ENCODE peak calls at places on chromosomes 5 and 9, in five cellular contexts. One of them, this sample, is unnamed.

GRCh38 chr5:69231851-69232250 is 2.8 kb upstream of the CDK7 start:
- DNase-seq in Calu3: no peak
- DNase-seq in endothelial cell: no peak
- DNase-seq in fibroblast of lung: peak; percentile 86
- DNase-seq in natural killer cell: no peak
- DNase-seq in this sample: no peak

GRCh38 chr9:27125030-27125429 is 16.0 kb downstream of the TEK start:
- DNase-seq in endothelial cell: no peak
- DNase-seq in natural killer cell: no peak
- DNase-seq in fibroblast of lung: peak; percentile 99
- DNase-seq in Calu3: no peak
- DNase-seq in this sample: peak; percentile 56

GRCh38 chr5:372911-373709 is 51.6 kb downstream of the AHRR start:
- DNase-seq in Calu3: no peak
- DNase-seq in fibroblast of lung: peak; percentile 40
- DNase-seq in natural killer cell: no peak
- DNase-seq in endothelial cell: no peak
- DNase-seq in this sample: no peak

GRCh38 chr5:111948517-111948916 is 191.5 kb upstream of the NREP start:
- DNase-seq in Calu3: no peak
- DNase-seq in endothelial cell: no peak
- DNase-seq in fibroblast of lung: peak; percentile 99
- DNase-seq in natural killer cell: no peak
- DNase-seq in this sample: peak; percentile 86

GRCh38 chr5:176608937-176609723 is 826 bp downstream of the GPRIN1 start:
- DNase-seq in Calu3: no peak
- DNase-seq in endothelial cell: no peak
- DNase-seq in natural killer cell: no peak
- DNase-seq in fibroblast of lung: no peak
- DNase-seq in this sample: no peak

GRCh38 chr9:129079829-129080228 is 1.1 kb upstream of the DOLPP1 start:
- DNase-seq in fibroblast of lung: no peak
- DNase-seq in natural killer cell: no peak
- DNase-seq in endothelial cell: no peak
- DNase-seq in Calu3: no peak
- DNase-seq in this sample: no peak

GRCh38 chr9:108609227-108609894 is 246.4 kb downstream of the ACTL7B start:
- DNase-seq in Calu3: no peak
- DNase-seq in natural killer cell: no peak
- DNase-seq in endothelial cell: no peak
- DNase-seq in fibroblast of lung: peak; percentile 17
- DNase-seq in this sample: no peak

GRCh38 chr5:73902327-73903051 is 276.5 kb downstream of the ARHGEF28 start:
- DNase-seq in endothelial cell: peak; percentile 29
- DNase-seq in natural killer cell: no peak
- DNase-seq in fibroblast of lung: peak; percentile 59
- DNase-seq in Calu3: peak; percentile 19
- DNase-seq in this sample: peak; percentile 54

GRCh38 chr9:70614786-70615565 is 200.5 kb upstream of the KLF9 start:
- DNase-seq in fibroblast of lung: no peak
- DNase-seq in Calu3: no peak
- DNase-seq in natural killer cell: no peak
- DNase-seq in endothelial cell: no peak
- DNase-seq in this sample: no peak

GRCh38 chr5:149063017-149063687 is at the start of gene SH3TC2:
- DNase-seq in fibroblast of lung: peak; percentile 57
- DNase-seq in Calu3: peak; percentile 90
- DNase-seq in endothelial cell: peak; percentile 12
- DNase-seq in natural killer cell: no peak
- DNase-seq in this sample: no peak

GRCh38 chr5:1057841-1058548 is 49.4 kb downstream of the NKD2 start:
- DNase-seq in Calu3: no peak
- DNase-seq in fibroblast of lung: no peak
- DNase-seq in natural killer cell: peak; percentile 24
- DNase-seq in endothelial cell: no peak
- DNase-seq in this sample: no peak

GRCh38 chr5:135565256-135565655 is 13.5 kb downstream of the CXCL14 start:
- DNase-seq in Calu3: no peak
- DNase-seq in fibroblast of lung: no peak
- DNase-seq in natural killer cell: no peak
- DNase-seq in endothelial cell: no peak
- DNase-seq in this sample: peak; percentile 12

GRCh38 chr9:128102196-128102595 is 25.3 kb downstream of the PTGES2 start:
- DNase-seq in endothelial cell: no peak
- DNase-seq in natural killer cell: no peak
- DNase-seq in Calu3: no peak
- DNase-seq in fibroblast of lung: no peak
- DNase-seq in this sample: no peak

GRCh38 chr5:116881921-116882531 is 307.4 kb upstream of the SEMA6A start:
- DNase-seq in Calu3: no peak
- DNase-seq in fibroblast of lung: no peak
- DNase-seq in endothelial cell: no peak
- DNase-seq in natural killer cell: no peak
- DNase-seq in this sample: no peak

GRCh38 chr9:35907732-35908483 is 1.4 kb upstream of the SPAAR start:
- DNase-seq in endothelial cell: peak; percentile 77
- DNase-seq in Calu3: peak; percentile 52
- DNase-seq in natural killer cell: no peak
- DNase-seq in fibroblast of lung: peak; percentile 94
- DNase-seq in this sample: peak; percentile 58

GRCh38 chr9:98482248-98482647 is 226.5 kb downstream of the GABBR2 start:
- DNase-seq in Calu3: no peak
- DNase-seq in fibroblast of lung: peak; percentile 68
- DNase-seq in endothelial cell: no peak
- DNase-seq in natural killer cell: no peak
- DNase-seq in this sample: no peak

GRCh38 chr5:74294231-74294705 is 346.3 kb downstream of the ENC1 start:
- DNase-seq in endothelial cell: no peak
- DNase-seq in fibroblast of lung: peak; percentile 65
- DNase-seq in Calu3: no peak
- DNase-seq in natural killer cell: no peak
- DNase-seq in this sample: no peak

GRCh38 chr5:132205385-132206125 is 22.1 kb downstream of the P4HA2 start:
- DNase-seq in fibroblast of lung: peak; percentile 26
- DNase-seq in endothelial cell: no peak
- DNase-seq in natural killer cell: no peak
- DNase-seq in Calu3: no peak
- DNase-seq in this sample: no peak

GRCh38 chr9:119963798-119964372 is 594.6 kb upstream of the BRINP1 start:
- DNase-seq in endothelial cell: peak; percentile 40
- DNase-seq in Calu3: peak; percentile 45
- DNase-seq in natural killer cell: no peak
- DNase-seq in fibroblast of lung: peak; percentile 98
- DNase-seq in this sample: peak; percentile 91

GRCh38 chr9:7777776-7778175 is 21.8 kb downstream of the DMAC1 start:
- DNase-seq in fibroblast of lung: no peak
- DNase-seq in Calu3: no peak
- DNase-seq in endothelial cell: no peak
- DNase-seq in natural killer cell: no peak
- DNase-seq in this sample: no peak

GRCh38 chr9:27291292-27291691 is 5.7 kb downstream of the EQTN start:
- DNase-seq in natural killer cell: no peak
- DNase-seq in fibroblast of lung: no peak
- DNase-seq in Calu3: no peak
- DNase-seq in endothelial cell: no peak
- DNase-seq in this sample: no peak

GRCh38 chr5:139651863-139652787 is 4.0 kb downstream of the CXXC5 start:
- DNase-seq in natural killer cell: peak; percentile 84
- DNase-seq in fibroblast of lung: peak; percentile 94
- DNase-seq in Calu3: peak; percentile 94
- DNase-seq in endothelial cell: peak; percentile 42
- DNase-seq in this sample: no peak

GRCh38 chr5:172748341-172748843 is 22.6 kb downstream of the DUSP1 start:
- DNase-seq in Calu3: no peak
- DNase-seq in fibroblast of lung: peak; percentile 76
- DNase-seq in natural killer cell: no peak
- DNase-seq in endothelial cell: peak; percentile 47
- DNase-seq in this sample: no peak

GRCh38 chr5:74581988-74582365 is 58.6 kb downstream of the ENC1 start:
- DNase-seq in endothelial cell: no peak
- DNase-seq in fibroblast of lung: peak; percentile 49
- DNase-seq in natural killer cell: no peak
- DNase-seq in Calu3: peak; percentile 52
- DNase-seq in this sample: no peak

DNA sequence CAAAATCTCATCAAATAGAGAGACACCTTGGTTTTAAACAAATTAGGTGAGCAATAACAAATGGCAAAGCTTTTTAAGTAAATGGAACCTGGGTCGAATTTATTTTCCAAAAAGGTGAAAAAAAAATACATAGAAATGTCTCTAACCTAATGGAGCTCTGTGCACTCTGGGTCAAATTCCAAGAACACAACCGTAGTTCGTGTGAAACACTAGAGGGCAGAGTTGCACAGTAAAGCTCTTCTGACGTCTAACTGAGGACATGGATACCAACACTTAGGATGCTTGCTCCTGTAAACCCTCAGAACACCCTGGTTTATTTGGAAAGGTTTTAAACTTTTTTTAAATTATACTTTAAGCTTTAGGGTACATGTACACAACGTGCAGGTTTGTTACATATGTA is 18.9 kb downstream of the MARCHF11 start:
- DNase-seq in endothelial cell: peak; percentile 43
- DNase-seq in Calu3: peak; percentile 20
- DNase-seq in natural killer cell: no peak
- DNase-seq in fibroblast of lung: peak; percentile 52
- DNase-seq in this sample: peak; percentile 22
- TF ChIP-seq CTCF in endothelial cell: peak; percentile 63
- TF ChIP-seq CTCF in Calu3: peak; percentile 42
- TF ChIP-seq CTCF in natural killer cell: no peak
- TF ChIP-seq CTCF in fibroblast of lung: peak; percentile 65
- TF ChIP-seq CTCF in this sample: peak; percentile 74

DNA sequence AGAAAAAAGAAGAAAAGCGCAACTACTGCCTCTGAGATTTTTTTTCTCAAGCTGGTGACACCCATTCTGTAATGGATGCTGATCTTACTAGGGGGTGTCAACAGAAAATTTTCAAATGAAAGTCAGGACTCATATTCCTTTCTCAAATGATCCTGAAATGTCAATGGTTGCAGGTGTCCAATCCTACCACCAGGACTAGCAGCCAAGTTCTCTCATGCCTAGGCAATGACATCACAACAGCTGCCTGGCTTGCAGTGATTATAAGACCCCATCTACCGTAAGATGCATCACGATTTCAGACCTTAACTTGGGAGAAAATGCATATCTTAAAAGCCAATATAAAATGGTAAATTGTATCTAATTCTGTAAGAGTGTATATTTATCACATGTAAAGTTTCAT is 104.6 kb downstream of the DENND1A start:
- DNase-seq in fibroblast of lung: peak; percentile 81
- DNase-seq in endothelial cell: no peak
- DNase-seq in Calu3: no peak
- DNase-seq in natural killer cell: no peak
- DNase-seq in this sample: no peak
- TF ChIP-seq CTCF in fibroblast of lung: no peak
- TF ChIP-seq CTCF in endothelial cell: peak; percentile 39
- TF ChIP-seq CTCF in Calu3: no peak
- TF ChIP-seq CTCF in natural killer cell: no peak
- TF ChIP-seq CTCF in this sample: no peak

GRCh38 chr5:14417792-14418765 is 163.5 kb upstream of the OTULINL start:
- DNase-seq in Calu3: no peak
- DNase-seq in fibroblast of lung: peak; percentile 62
- DNase-seq in natural killer cell: no peak
- DNase-seq in endothelial cell: no peak
- DNase-seq in this sample: no peak
- TF ChIP-seq CTCF in Calu3: no peak
- TF ChIP-seq CTCF in fibroblast of lung: no peak
- TF ChIP-seq CTCF in natural killer cell: no peak
- TF ChIP-seq CTCF in endothelial cell: no peak
- TF ChIP-seq CTCF in this sample: no peak

GRCh38 chr9:20462410-20462809 is 159.9 kb downstream of the MLLT3 start:
- DNase-seq in fibroblast of lung: no peak
- DNase-seq in Calu3: no peak
- DNase-seq in natural killer cell: no peak
- DNase-seq in endothelial cell: no peak
- DNase-seq in this sample: no peak
- TF ChIP-seq CTCF in fibroblast of lung: no peak
- TF ChIP-seq CTCF in Calu3: no peak
- TF ChIP-seq CTCF in natural killer cell: no peak
- TF ChIP-seq CTCF in endothelial cell: no peak
- TF ChIP-seq CTCF in this sample: no peak

DNA sequence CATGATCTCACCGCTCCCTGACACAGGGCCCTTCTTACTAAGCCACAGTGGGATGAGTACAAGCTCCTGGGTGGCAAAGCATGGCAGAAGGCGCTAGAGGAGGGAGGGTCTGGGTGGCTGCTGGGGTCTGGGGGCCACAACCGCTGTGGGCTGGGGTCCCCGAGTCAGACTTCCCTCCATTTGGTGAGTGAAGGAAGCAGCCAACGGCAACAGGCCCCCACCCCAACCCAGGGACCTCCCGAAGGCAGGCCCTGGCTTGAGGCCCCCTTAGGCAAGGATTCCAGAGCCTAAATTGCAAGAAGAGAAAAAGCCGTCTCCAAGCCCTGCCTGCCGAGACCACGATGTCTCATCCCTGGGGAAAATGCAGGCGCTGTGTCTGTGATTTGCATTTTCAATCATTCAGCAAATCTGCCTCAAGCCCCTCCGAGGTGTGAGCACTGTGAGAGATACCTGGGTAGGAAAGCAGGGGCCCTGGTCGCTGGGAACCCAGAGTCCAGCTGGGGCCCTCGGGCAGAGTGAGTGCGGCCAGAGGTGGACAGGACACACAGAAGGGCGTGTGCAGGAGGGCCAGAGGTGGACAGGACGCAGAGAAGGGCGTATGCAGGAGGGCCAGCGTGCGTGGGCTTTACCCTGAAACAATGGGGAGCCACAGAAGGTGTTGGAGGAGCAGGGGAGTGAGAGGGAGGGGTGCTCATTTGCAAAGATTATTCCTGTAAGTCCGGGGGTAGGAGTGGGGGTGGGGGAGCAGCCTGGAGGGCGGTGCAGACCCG is 135.7 kb downstream of the OLFM1 start:
- DNase-seq in Calu3: no peak
- DNase-seq in fibroblast of lung: no peak
- DNase-seq in natural killer cell: no peak
- DNase-seq in endothelial cell: no peak
- DNase-seq in this sample: no peak
- TF ChIP-seq CTCF in Calu3: no peak
- TF ChIP-seq CTCF in fibroblast of lung: no peak
- TF ChIP-seq CTCF in natural killer cell: no peak
- TF ChIP-seq CTCF in endothelial cell: no peak
- TF ChIP-seq CTCF in this sample: no peak

DNA sequence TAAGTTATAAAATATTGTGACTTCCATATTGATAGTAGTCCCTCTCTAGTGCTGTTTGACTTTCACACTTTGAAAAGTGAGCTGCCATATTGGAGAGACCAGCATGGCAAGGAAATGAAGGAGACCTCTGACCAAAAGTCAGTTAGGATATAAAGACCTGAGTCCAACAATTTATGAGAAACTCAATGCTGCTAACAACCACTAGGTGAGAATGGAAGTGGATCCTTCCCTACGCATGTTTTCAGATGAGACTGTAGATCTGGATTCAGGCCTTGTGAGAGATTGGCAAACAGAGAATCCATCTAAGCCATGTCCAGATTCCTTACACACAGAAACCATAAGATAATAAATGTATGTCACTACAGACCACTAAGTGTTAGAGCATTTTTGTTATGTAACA is 81.6 kb downstream of the CTNND2 start:
- DNase-seq in endothelial cell: no peak
- DNase-seq in Calu3: no peak
- DNase-seq in fibroblast of lung: no peak
- DNase-seq in natural killer cell: no peak
- DNase-seq in this sample: no peak
- TF ChIP-seq CTCF in endothelial cell: peak; percentile 37
- TF ChIP-seq CTCF in Calu3: no peak
- TF ChIP-seq CTCF in fibroblast of lung: no peak
- TF ChIP-seq CTCF in natural killer cell: no peak
- TF ChIP-seq CTCF in this sample: no peak